ENCODE peak calls at places on chromosomes 3 and 15, in six cellular contexts. One of them, this sample, is unnamed.

GRCh38 chr3:45145223-45145622 is 955 bp downstream of the CDCP1 start:
- DNase-seq in AG09319: no peak
- DNase-seq in A549: no peak
- DNase-seq in effector memory CD4-positive, alpha-beta T cell: no peak
- DNase-seq in astrocyte of the spinal cord: no peak
- DNase-seq in endothelial cell: no peak
- DNase-seq in this sample: no peak

GRCh38 chr15:63655683-63656372 is 58.6 kb downstream of the FBXL22 start:
- DNase-seq in AG09319: no peak
- DNase-seq in A549: no peak
- DNase-seq in effector memory CD4-positive, alpha-beta T cell: no peak
- DNase-seq in endothelial cell: no peak
- DNase-seq in astrocyte of the spinal cord: no peak
- DNase-seq in this sample: no peak

GRCh38 chr3:169869484-169870304 is at the start of gene LRRC31:
- DNase-seq in endothelial cell: no peak
- DNase-seq in effector memory CD4-positive, alpha-beta T cell: no peak
- DNase-seq in AG09319: no peak
- DNase-seq in astrocyte of the spinal cord: no peak
- DNase-seq in A549: no peak
- DNase-seq in this sample: no peak

GRCh38 chr3:160400048-160400630 is 689 bp downstream of the SMC4 start:
- DNase-seq in astrocyte of the spinal cord: peak; percentile 58
- DNase-seq in effector memory CD4-positive, alpha-beta T cell: peak; percentile 13
- DNase-seq in endothelial cell: peak; percentile 34
- DNase-seq in AG09319: no peak
- DNase-seq in A549: no peak
- DNase-seq in this sample: no peak

GRCh38 chr15:45126535-45127158 is 3.0 kb downstream of the DUOXA1 start:
- DNase-seq in A549: no peak
- DNase-seq in endothelial cell: peak; percentile 39
- DNase-seq in effector memory CD4-positive, alpha-beta T cell: no peak
- DNase-seq in astrocyte of the spinal cord: no peak
- DNase-seq in AG09319: no peak
- DNase-seq in this sample: no peak

GRCh38 chr15:70357453-70357852 is 259.7 kb upstream of the TLE3 start:
- DNase-seq in astrocyte of the spinal cord: no peak
- DNase-seq in endothelial cell: no peak
- DNase-seq in effector memory CD4-positive, alpha-beta T cell: no peak
- DNase-seq in AG09319: no peak
- DNase-seq in A549: no peak
- DNase-seq in this sample: no peak

GRCh38 chr3:73144276-73144675 is 82.8 kb downstream of the EBLN2 start:
- DNase-seq in A549: no peak
- DNase-seq in astrocyte of the spinal cord: no peak
- DNase-seq in AG09319: no peak
- DNase-seq in effector memory CD4-positive, alpha-beta T cell: no peak
- DNase-seq in endothelial cell: no peak
- DNase-seq in this sample: no peak

GRCh38 chr3:132661120-132661519 is 991 bp downstream of the UBA5 start:
- DNase-seq in effector memory CD4-positive, alpha-beta T cell: no peak
- DNase-seq in astrocyte of the spinal cord: no peak
- DNase-seq in A549: no peak
- DNase-seq in AG09319: no peak
- DNase-seq in endothelial cell: no peak
- DNase-seq in this sample: no peak

GRCh38 chr3:129384594-129385323 is 43.7 kb downstream of the EFCAB12 start:
- DNase-seq in endothelial cell: no peak
- DNase-seq in astrocyte of the spinal cord: no peak
- DNase-seq in A549: no peak
- DNase-seq in effector memory CD4-positive, alpha-beta T cell: no peak
- DNase-seq in AG09319: no peak
- DNase-seq in this sample: no peak

GRCh38 chr3:194322701-194323174 is 28.4 kb downstream of the CPN2 start:
- DNase-seq in astrocyte of the spinal cord: peak; percentile 45
- DNase-seq in A549: peak; percentile 84
- DNase-seq in endothelial cell: no peak
- DNase-seq in AG09319: no peak
- DNase-seq in effector memory CD4-positive, alpha-beta T cell: no peak
- DNase-seq in this sample: no peak

GRCh38 chr3:134446800-134447199 is 39.0 kb downstream of the ANAPC13 start:
- DNase-seq in A549: no peak
- DNase-seq in AG09319: no peak
- DNase-seq in endothelial cell: no peak
- DNase-seq in astrocyte of the spinal cord: no peak
- DNase-seq in effector memory CD4-positive, alpha-beta T cell: no peak
- DNase-seq in this sample: no peak

GRCh38 chr15:98853593-98854420 is 153.8 kb downstream of the PGPEP1L start:
- DNase-seq in astrocyte of the spinal cord: peak; percentile 43
- DNase-seq in A549: no peak
- DNase-seq in effector memory CD4-positive, alpha-beta T cell: no peak
- DNase-seq in endothelial cell: no peak
- DNase-seq in AG09319: no peak
- DNase-seq in this sample: no peak

GRCh38 chr3:49462222-49462621 is 7.8 kb upstream of the DAG1 start:
- DNase-seq in endothelial cell: no peak
- DNase-seq in AG09319: no peak
- DNase-seq in effector memory CD4-positive, alpha-beta T cell: no peak
- DNase-seq in astrocyte of the spinal cord: peak; percentile 16
- DNase-seq in A549: no peak
- DNase-seq in this sample: no peak

GRCh38 chr15:27561816-27562215 is 537.3 kb downstream of the OCA2 start:
- DNase-seq in endothelial cell: no peak
- DNase-seq in AG09319: no peak
- DNase-seq in effector memory CD4-positive, alpha-beta T cell: no peak
- DNase-seq in astrocyte of the spinal cord: peak; percentile 66
- DNase-seq in A549: no peak
- DNase-seq in this sample: no peak

GRCh38 chr15:73832657-73833056 is 40.7 kb upstream of the TBC1D21 start:
- DNase-seq in effector memory CD4-positive, alpha-beta T cell: no peak
- DNase-seq in endothelial cell: no peak
- DNase-seq in A549: no peak
- DNase-seq in AG09319: no peak
- DNase-seq in astrocyte of the spinal cord: no peak
- DNase-seq in this sample: no peak

GRCh38 chr3:131491775-131492174 is 11.0 kb downstream of the MRPL3 start:
- DNase-seq in AG09319: no peak
- DNase-seq in A549: no peak
- DNase-seq in astrocyte of the spinal cord: no peak
- DNase-seq in effector memory CD4-positive, alpha-beta T cell: no peak
- DNase-seq in endothelial cell: no peak
- DNase-seq in this sample: no peak